ENCODE peak calls at places on chromosomes 2 and 18, in nine cellular contexts. One of them, this sample, is unnamed. For H3K9me3, the result is how much of the 10 kb centered on the place peaks cover.

GRCh38 chr18:54684786-54685185 is 93.7 kb downstream of the DYNAP start:
- DNase-seq in Panc1: no peak
- DNase-seq in MM.1S: no peak
- DNase-seq in HCT116: no peak
- DNase-seq in uterus: no peak
- DNase-seq in heart left ventricle: peak
- DNase-seq in psoas muscle: no peak
- DNase-seq in IMR-90: no peak
- DNase-seq in left ventricle myocardium inferior: peak
- DNase-seq in this sample: no peak

GRCh38 chr18:53411511-53411910 is 813.0 kb downstream of the MBD2 start:
- DNase-seq in Panc1: no peak
- DNase-seq in MM.1S: no peak
- DNase-seq in HCT116: no peak
- DNase-seq in uterus: no peak
- DNase-seq in heart left ventricle: no peak
- DNase-seq in psoas muscle: no peak
- DNase-seq in IMR-90: no peak
- DNase-seq in left ventricle myocardium inferior: no peak
- DNase-seq in this sample: no peak

GRCh38 chr2:223066721-223067120 is 14.7 kb downstream of the KCNE4 start:
- DNase-seq in Panc1: no peak
- DNase-seq in MM.1S: no peak
- DNase-seq in HCT116: no peak
- DNase-seq in uterus: no peak
- DNase-seq in heart left ventricle: no peak
- DNase-seq in psoas muscle: no peak
- DNase-seq in IMR-90: no peak
- DNase-seq in left ventricle myocardium inferior: no peak
- DNase-seq in this sample: no peak

GRCh38 chr2:23698733-23699391 is 228.1 kb downstream of the ATAD2B start:
- DNase-seq in Panc1: no peak
- DNase-seq in MM.1S: no peak
- DNase-seq in HCT116: no peak
- DNase-seq in uterus: no peak
- DNase-seq in heart left ventricle: no peak
- DNase-seq in psoas muscle: peak
- DNase-seq in IMR-90: peak
- DNase-seq in left ventricle myocardium inferior: no peak
- DNase-seq in this sample: no peak

GRCh38 chr2:219509780-219510511 is 4.3 kb upstream of the ASIC4 start:
- DNase-seq in Panc1: no peak
- DNase-seq in MM.1S: no peak
- DNase-seq in HCT116: no peak
- DNase-seq in uterus: peak
- DNase-seq in heart left ventricle: peak
- DNase-seq in psoas muscle: peak
- DNase-seq in IMR-90: peak
- DNase-seq in left ventricle myocardium inferior: peak
- DNase-seq in this sample: peak

GRCh38 chr2:240962371-240963064 is 35.9 kb upstream of the SNED1 start:
- DNase-seq in Panc1: no peak
- DNase-seq in MM.1S: no peak
- DNase-seq in HCT116: no peak
- DNase-seq in uterus: peak
- DNase-seq in heart left ventricle: peak
- DNase-seq in psoas muscle: peak
- DNase-seq in IMR-90: no peak
- DNase-seq in left ventricle myocardium inferior: peak
- DNase-seq in this sample: no peak

GRCh38 chr2:109435866-109436634 is 177.7 kb downstream of the SEPTIN10 start:
- DNase-seq in Panc1: no peak
- DNase-seq in MM.1S: no peak
- DNase-seq in HCT116: no peak
- DNase-seq in uterus: peak
- DNase-seq in heart left ventricle: peak
- DNase-seq in psoas muscle: peak
- DNase-seq in IMR-90: peak
- DNase-seq in left ventricle myocardium inferior: peak
- DNase-seq in this sample: no peak

GRCh38 chr2:233387667-233388528 is 33.6 kb downstream of the DGKD start:
- DNase-seq in Panc1: no peak
- DNase-seq in MM.1S: no peak
- DNase-seq in HCT116: no peak
- DNase-seq in uterus: peak
- DNase-seq in heart left ventricle: peak
- DNase-seq in psoas muscle: peak
- DNase-seq in IMR-90: peak
- DNase-seq in left ventricle myocardium inferior: peak
- DNase-seq in this sample: no peak

GRCh38 chr18:944440-944839 is 39.8 kb downstream of the ADCYAP1 start:
- DNase-seq in Panc1: no peak
- DNase-seq in MM.1S: no peak
- DNase-seq in HCT116: no peak
- DNase-seq in uterus: no peak
- DNase-seq in heart left ventricle: no peak
- DNase-seq in psoas muscle: no peak
- DNase-seq in IMR-90: peak
- DNase-seq in left ventricle myocardium inferior: no peak
- DNase-seq in this sample: no peak

GRCh38 chr2:192072261-192072660 is 122.5 kb downstream of the TMEFF2 start:
- DNase-seq in Panc1: no peak
- DNase-seq in MM.1S: no peak
- DNase-seq in HCT116: no peak
- DNase-seq in uterus: no peak
- DNase-seq in heart left ventricle: no peak
- DNase-seq in psoas muscle: no peak
- DNase-seq in IMR-90: no peak
- DNase-seq in left ventricle myocardium inferior: no peak
- DNase-seq in this sample: no peak

GRCh38 chr2:182573553-182573952 is 142.5 kb upstream of the DNAJC10 start:
- DNase-seq in Panc1: no peak
- DNase-seq in MM.1S: no peak
- DNase-seq in HCT116: no peak
- DNase-seq in uterus: no peak
- DNase-seq in heart left ventricle: no peak
- DNase-seq in psoas muscle: no peak
- DNase-seq in IMR-90: no peak
- DNase-seq in left ventricle myocardium inferior: no peak
- DNase-seq in this sample: no peak

GRCh38 chr2:112108238-112108832 is 29.9 kb upstream of the FBLN7 start:
- DNase-seq in Panc1: no peak
- DNase-seq in MM.1S: no peak
- DNase-seq in HCT116: no peak
- DNase-seq in uterus: no peak
- DNase-seq in heart left ventricle: no peak
- DNase-seq in psoas muscle: no peak
- DNase-seq in IMR-90: no peak
- DNase-seq in left ventricle myocardium inferior: no peak
- DNase-seq in this sample: no peak

GRCh38 chr2:43226955-43227829 is 786 bp upstream of the ZFP36L2 start:
- DNase-seq in Panc1: no peak
- DNase-seq in MM.1S: peak
- DNase-seq in HCT116: peak
- DNase-seq in uterus: peak
- DNase-seq in heart left ventricle: peak
- DNase-seq in psoas muscle: peak
- DNase-seq in IMR-90: peak
- DNase-seq in left ventricle myocardium inferior: peak
- DNase-seq in this sample: peak

GRCh38 chr2:172196768-172197322 is 94.1 kb upstream of the DLX2 start:
- DNase-seq in Panc1: no peak
- DNase-seq in MM.1S: peak
- DNase-seq in HCT116: no peak
- DNase-seq in uterus: no peak
- DNase-seq in heart left ventricle: peak
- DNase-seq in psoas muscle: no peak
- DNase-seq in IMR-90: peak
- DNase-seq in left ventricle myocardium inferior: no peak
- DNase-seq in this sample: no peak

GRCh38 chr2:145228506-145228905 is 708.6 kb upstream of the ZEB2 start:
- DNase-seq in Panc1: no peak
- DNase-seq in MM.1S: no peak
- DNase-seq in HCT116: no peak
- DNase-seq in uterus: no peak
- DNase-seq in heart left ventricle: no peak
- DNase-seq in psoas muscle: no peak
- DNase-seq in IMR-90: peak
- DNase-seq in left ventricle myocardium inferior: no peak
- DNase-seq in this sample: no peak

GRCh38 chr2:233835230-233836186 is 18.8 kb downstream of the HJURP start:
- DNase-seq in Panc1: no peak
- DNase-seq in MM.1S: no peak
- DNase-seq in HCT116: no peak
- DNase-seq in uterus: no peak
- DNase-seq in heart left ventricle: no peak
- DNase-seq in psoas muscle: no peak
- DNase-seq in IMR-90: no peak
- DNase-seq in left ventricle myocardium inferior: no peak
- DNase-seq in this sample: no peak

GRCh38 chr2:54560146-54560881 is 104.2 kb downstream of the SPTBN1 start:
- DNase-seq in Panc1: no peak
- DNase-seq in MM.1S: peak
- DNase-seq in HCT116: no peak
- DNase-seq in uterus: peak
- DNase-seq in heart left ventricle: no peak
- DNase-seq in psoas muscle: peak
- DNase-seq in IMR-90: peak
- DNase-seq in left ventricle myocardium inferior: no peak
- DNase-seq in this sample: no peak

GRCh38 chr2:11466307-11467125 is 555 bp upstream of the E2F6 start:
- DNase-seq in Panc1: no peak
- DNase-seq in MM.1S: peak
- DNase-seq in HCT116: no peak
- DNase-seq in uterus: no peak
- DNase-seq in heart left ventricle: no peak
- DNase-seq in psoas muscle: no peak
- DNase-seq in IMR-90: no peak
- DNase-seq in left ventricle myocardium inferior: no peak
- DNase-seq in this sample: no peak

GRCh38 chr18:80010551-80010906 is 22.2 kb upstream of the TXNL4A start:
- DNase-seq in Panc1: no peak
- DNase-seq in MM.1S: no peak
- DNase-seq in HCT116: no peak
- DNase-seq in uterus: no peak
- DNase-seq in heart left ventricle: no peak
- DNase-seq in psoas muscle: no peak
- DNase-seq in IMR-90: no peak
- DNase-seq in left ventricle myocardium inferior: no peak
- DNase-seq in this sample: no peak
- H3K9me3 ChIP-seq in Panc1: under half
- H3K9me3 ChIP-seq in MM.1S: under half
- H3K9me3 ChIP-seq in HCT116: under half
- H3K9me3 ChIP-seq in uterus: under half
- H3K9me3 ChIP-seq in heart left ventricle: under half
- H3K9me3 ChIP-seq in psoas muscle: under half
- H3K9me3 ChIP-seq in IMR-90: under half
- H3K9me3 ChIP-seq in left ventricle myocardium inferior: half or more
- H3K9me3 ChIP-seq in this sample: under half

DNA sequence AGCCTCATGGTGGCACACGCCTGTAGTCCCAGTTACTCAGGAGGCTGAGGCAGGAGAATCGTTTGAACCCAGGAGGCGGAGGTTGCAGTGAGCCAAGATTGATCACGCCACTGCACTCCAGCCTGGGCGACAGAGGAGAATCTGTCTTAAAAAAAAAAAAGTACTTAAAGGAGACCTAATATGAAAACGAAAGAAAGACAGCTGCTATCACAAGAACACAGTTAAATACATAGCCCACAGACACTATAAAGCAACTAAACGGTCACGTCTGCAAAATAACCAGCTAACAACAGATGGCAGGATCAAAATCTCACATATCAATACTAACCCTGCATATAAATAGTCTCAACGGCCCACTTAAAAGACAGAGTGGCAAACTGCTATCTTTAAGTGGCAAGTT is 43.9 kb upstream of the TACR1 start:
- DNase-seq in Panc1: no peak
- DNase-seq in MM.1S: peak
- DNase-seq in HCT116: no peak
- DNase-seq in uterus: no peak
- DNase-seq in heart left ventricle: no peak
- DNase-seq in psoas muscle: no peak
- DNase-seq in IMR-90: no peak
- DNase-seq in left ventricle myocardium inferior: no peak
- DNase-seq in this sample: no peak
- H3K9me3 ChIP-seq in Panc1: under half
- H3K9me3 ChIP-seq in MM.1S: under half
- H3K9me3 ChIP-seq in HCT116: under half
- H3K9me3 ChIP-seq in uterus: under half
- H3K9me3 ChIP-seq in heart left ventricle: under half
- H3K9me3 ChIP-seq in psoas muscle: under half
- H3K9me3 ChIP-seq in IMR-90: under half
- H3K9me3 ChIP-seq in left ventricle myocardium inferior: under half
- H3K9me3 ChIP-seq in this sample: under half

GRCh38 chr18:14905350-14905749 is 157.4 kb downstream of the ANKRD30B start:
- DNase-seq in Panc1: no peak
- DNase-seq in MM.1S: no peak
- DNase-seq in HCT116: no peak
- DNase-seq in uterus: no peak
- DNase-seq in heart left ventricle: no peak
- DNase-seq in psoas muscle: no peak
- DNase-seq in IMR-90: no peak
- DNase-seq in left ventricle myocardium inferior: no peak
- DNase-seq in this sample: no peak

GRCh38 chr18:14905979-14906378 is 158.0 kb downstream of the ANKRD30B start:
- DNase-seq in Panc1: no peak
- DNase-seq in MM.1S: no peak
- DNase-seq in HCT116: no peak
- DNase-seq in uterus: no peak
- DNase-seq in heart left ventricle: no peak
- DNase-seq in psoas muscle: no peak
- DNase-seq in IMR-90: no peak
- DNase-seq in left ventricle myocardium inferior: no peak
- DNase-seq in this sample: no peak

DNA sequence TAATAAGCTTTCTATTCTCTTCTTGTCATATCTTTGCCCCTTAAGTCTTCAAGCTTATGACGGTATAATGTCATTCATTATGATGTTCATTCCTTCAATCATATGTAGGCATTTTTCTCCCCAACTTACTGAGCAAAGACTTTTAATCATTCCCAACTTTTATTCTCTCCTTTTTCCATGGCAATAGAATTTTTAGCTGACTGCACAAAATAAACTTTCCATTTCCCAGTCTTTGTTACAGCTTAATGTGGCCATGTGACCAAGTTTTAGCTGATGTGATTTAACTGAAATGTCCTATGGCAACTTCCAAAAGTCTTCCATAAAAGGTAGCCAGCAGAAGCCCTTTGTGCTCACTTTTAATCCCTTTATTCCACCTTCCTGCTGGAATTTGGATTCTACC is 152.5 kb downstream of the ANKRD30B start:
- DNase-seq in Panc1: no peak
- DNase-seq in MM.1S: no peak
- DNase-seq in HCT116: no peak
- DNase-seq in uterus: no peak
- DNase-seq in heart left ventricle: no peak
- DNase-seq in psoas muscle: no peak
- DNase-seq in IMR-90: no peak
- DNase-seq in left ventricle myocardium inferior: no peak
- DNase-seq in this sample: no peak
- H3K9me3 ChIP-seq in Panc1: under half
- H3K9me3 ChIP-seq in MM.1S: under half
- H3K9me3 ChIP-seq in HCT116: under half
- H3K9me3 ChIP-seq in uterus: under half
- H3K9me3 ChIP-seq in heart left ventricle: under half
- H3K9me3 ChIP-seq in psoas muscle: under half
- H3K9me3 ChIP-seq in IMR-90: under half
- H3K9me3 ChIP-seq in left ventricle myocardium inferior: under half
- H3K9me3 ChIP-seq in this sample: under half

GRCh38 chr18:78635093-78635800 is 344.4 kb upstream of the SALL3 start:
- DNase-seq in Panc1: no peak
- DNase-seq in MM.1S: no peak
- DNase-seq in HCT116: no peak
- DNase-seq in uterus: no peak
- DNase-seq in heart left ventricle: no peak
- DNase-seq in psoas muscle: no peak
- DNase-seq in IMR-90: no peak
- DNase-seq in left ventricle myocardium inferior: no peak
- DNase-seq in this sample: no peak
- H3K9me3 ChIP-seq in Panc1: under half
- H3K9me3 ChIP-seq in MM.1S: under half
- H3K9me3 ChIP-seq in HCT116: under half
- H3K9me3 ChIP-seq in uterus: under half
- H3K9me3 ChIP-seq in heart left ventricle: under half
- H3K9me3 ChIP-seq in psoas muscle: under half
- H3K9me3 ChIP-seq in IMR-90: half or more
- H3K9me3 ChIP-seq in left ventricle myocardium inferior: under half
- H3K9me3 ChIP-seq in this sample: under half

This sample was measured in T-helper 17 cell.